ENCODE peak calls at places on chromosome 7, in five cellular contexts. X is left ventricle myocardium inferior, O is fibroblast of the aortic adventitia, J is neural progenitor cell, A is AG04449. P is an unnamed sample.

GRCh38 chr7:34453150-34453549 is 204.9 kb upstream of the NPSR1 start:
- DNase-seq in X (no peak), O (no peak), J (no peak), A (no peak), P (peak)

GRCh38 chr7:104341545-104341944 is 13.1 kb downstream of the LHFPL3 start:
- DNase-seq in X (no peak), O (no peak), J (peak), A (no peak), P (no peak)

GRCh38 chr7:97004931-97005763 is at the start of gene DLX6:
- DNase-seq in X (no peak), O (peak), J (peak), A (no peak), P (peak)

GRCh38 chr7:29989257-29989995 is at the start of gene SCRN1:
- DNase-seq in X (peak), O (peak), J (peak), A (no peak), P (peak)

GRCh38 chr7:75847707-75848106 is 31.1 kb upstream of the RHBDD2 start:
- DNase-seq in X (no peak), O (no peak), J (no peak), A (no peak), P (no peak)

GRCh38 chr7:147759327-147759943 is 831.1 kb upstream of the C7orf33 start:
- DNase-seq in X (no peak), O (no peak), J (no peak), A (no peak), P (peak)

GRCh38 chr7:133784421-133785045 is 342.6 kb upstream of the LRGUK start:
- DNase-seq in X (no peak), O (no peak), J (no peak), A (no peak), P (no peak)

GRCh38 chr7:47852330-47853245 is 95.7 kb downstream of the PKD1L1 start:
- DNase-seq in X (no peak), O (no peak), J (peak), A (no peak), P (no peak)

GRCh38 chr7:30308392-30308791 is 24.0 kb downstream of the ZNRF2 start:
- DNase-seq in X (no peak), O (no peak), J (no peak), A (no peak), P (no peak)

GRCh38 chr7:106345421-106346166 is 60.8 kb upstream of the NAMPT start:
- DNase-seq in X (no peak), O (peak), J (no peak), A (no peak), P (no peak)

GRCh38 chr7:140672382-140673062 is at the start of gene ADCK2:
- DNase-seq in X (peak), O (no peak), J (peak), A (no peak), P (peak)

GRCh38 chr7:151003572-151003971 is 12.8 kb downstream of the NOS3 start:
- DNase-seq in X (no peak), O (no peak), J (no peak), A (no peak), P (no peak)

GRCh38 chr7:19427944-19428343 is 280.9 kb downstream of the POLR1F start:
- DNase-seq in X (no peak), O (no peak), J (no peak), A (no peak), P (no peak)

GRCh38 chr7:3367271-3367670 is 66.2 kb downstream of the SDK1 start:
- DNase-seq in X (no peak), O (no peak), J (no peak), A (no peak), P (no peak)

GRCh38 chr7:2116903-2117680 is 115.7 kb downstream of the MAD1L1 start:
- DNase-seq in X (peak), O (peak), J (no peak), A (no peak), P (peak)

GRCh38 chr7:133705596-133705995 is 421.5 kb upstream of the LRGUK start:
- DNase-seq in X (no peak), O (peak), J (no peak), A (no peak), P (peak)

GRCh38 chr7:130793855-130794618 is 60.0 kb upstream of the KLF14 start:
- DNase-seq in X (no peak), O (peak), J (no peak), A (no peak), P (peak)

GRCh38 chr7:100367251-100367620 is 6.1 kb upstream of the PILRA start:
- DNase-seq in X (no peak), O (no peak), J (no peak), A (no peak), P (no peak)

GRCh38 chr7:154795437-154795836 is 207.5 kb downstream of the PAXIP1 start:
- DNase-seq in X (no peak), O (no peak), J (no peak), A (no peak), P (no peak)

GRCh38 chr7:72196176-72196575 is 216.0 kb downstream of the CALN1 start:
- DNase-seq in X (no peak), O (no peak), J (no peak), A (no peak), P (no peak)

GRCh38 chr7:24477807-24478655 is 95.2 kb upstream of the PALS2 start:
- DNase-seq in X (no peak), O (peak), J (peak), A (peak), P (peak)

GRCh38 chr7:135822396-135822795 is 73.8 kb upstream of the FAM180A start:
- DNase-seq in X (no peak), O (no peak), J (no peak), A (no peak), P (no peak)

GRCh38 chr7:21412291-21412896 is 15.5 kb upstream of the SP4 start:
- DNase-seq in X (no peak), O (no peak), J (no peak), A (no peak), P (no peak)
- TF ChIP-seq CTCF in X (no peak), O (no peak), J (no peak), A (no peak), P (no peak)

DNA sequence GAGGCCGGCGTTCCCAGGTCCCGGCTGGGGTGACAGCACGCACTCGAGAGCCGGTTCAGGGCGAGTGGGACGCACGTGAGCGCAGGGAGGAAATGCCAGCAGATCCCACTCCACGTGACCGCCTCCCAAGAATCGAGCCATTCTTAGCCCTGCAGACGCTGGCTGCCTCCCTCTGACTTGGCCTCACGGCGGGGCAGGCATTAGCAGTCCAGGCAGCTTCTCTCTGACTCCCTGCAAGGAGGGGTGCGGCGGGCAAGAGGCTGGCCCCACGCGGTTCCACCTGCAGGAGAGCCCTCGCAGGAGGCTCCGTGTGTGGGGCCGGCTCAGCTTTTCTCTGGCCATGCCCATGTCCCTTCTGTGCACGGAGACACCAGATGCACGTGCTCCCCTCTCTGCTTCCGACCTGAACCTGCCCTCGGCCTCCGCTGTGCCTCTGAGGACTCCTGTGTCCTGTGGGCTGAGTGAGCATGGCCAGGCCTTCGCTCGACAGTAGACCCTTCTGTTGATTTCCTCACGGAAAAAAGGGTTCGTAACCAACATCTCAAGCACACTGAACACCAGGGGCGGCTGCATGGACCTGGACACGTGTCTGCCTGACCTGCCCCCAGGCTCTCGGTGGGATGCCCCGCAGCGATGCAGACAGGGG is 10.2 kb downstream of the GPR146 start:
- DNase-seq in X (peak), O (no peak), J (peak), A (no peak), P (no peak)
- H3K4me3 ChIP-seq in X (peak), O (no peak), J (no peak), A (no peak), P (no peak)

DNA sequence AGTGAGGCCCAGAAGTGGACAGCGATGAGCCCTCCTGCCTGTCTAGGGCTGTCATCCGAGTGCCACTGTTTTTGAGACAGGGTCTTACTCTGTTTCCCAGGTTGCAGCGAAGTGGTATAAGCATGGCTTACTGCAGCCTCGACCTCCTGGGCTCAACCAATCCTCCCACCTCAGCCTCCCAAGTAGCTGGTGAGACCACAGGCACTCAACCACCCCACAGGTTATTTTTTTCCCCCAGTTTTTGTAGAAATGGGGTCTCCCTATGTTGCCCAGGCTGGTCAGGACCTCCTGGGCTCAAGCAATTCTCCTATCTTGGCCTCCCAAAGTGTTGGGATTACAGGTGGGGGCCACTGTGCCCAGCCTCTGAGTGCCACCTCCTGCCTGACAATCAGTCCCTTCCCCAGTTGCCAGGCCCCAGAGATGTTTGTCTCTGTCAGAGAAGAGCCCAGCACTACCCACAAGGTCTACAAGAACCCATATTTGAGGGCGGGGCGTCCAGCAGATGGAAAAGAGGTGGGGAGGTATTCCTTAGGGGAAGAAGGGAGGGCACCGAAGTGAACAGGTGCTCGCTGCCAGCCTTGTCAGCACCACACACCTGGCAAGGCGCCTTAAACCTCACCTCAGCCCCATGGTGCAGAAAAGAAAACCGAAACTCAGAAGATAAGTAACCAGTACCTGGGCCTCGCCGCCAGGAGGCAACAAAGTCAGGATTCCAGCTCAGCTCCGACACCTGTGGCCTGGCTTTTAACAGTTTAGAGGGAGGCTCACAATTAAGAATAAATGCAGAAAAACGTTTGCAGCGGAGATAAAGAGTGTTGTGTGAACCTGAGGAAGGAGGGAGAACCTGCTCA is 77.4 kb upstream of the ANLN start:
- DNase-seq in X (no peak), O (no peak), J (peak), A (no peak), P (no peak)
- TF ChIP-seq CTCF in X (no peak), O (no peak), J (peak), A (peak), P (no peak)

DNA sequence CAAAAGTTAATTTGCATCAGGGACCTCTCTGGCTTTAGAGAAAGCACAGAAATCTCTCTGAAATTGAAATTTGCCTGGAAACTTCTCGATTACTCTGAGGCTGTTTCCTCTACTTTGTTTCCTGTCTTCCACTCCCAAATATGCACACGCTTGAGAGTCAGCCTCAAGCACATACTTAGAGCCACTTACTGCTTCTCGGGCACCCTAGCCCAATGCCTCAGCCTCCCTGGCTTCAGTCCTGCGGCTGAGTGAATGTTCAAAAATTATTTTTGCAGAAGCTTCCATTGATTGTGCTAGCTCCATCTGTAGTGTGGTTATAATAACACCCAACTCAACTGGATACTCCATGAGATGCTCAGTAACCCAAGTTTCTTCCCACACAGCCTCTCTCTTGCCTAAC is 1.7 kb upstream of the GALNT17 start:
- DNase-seq in X (no peak), O (no peak), J (no peak), A (no peak), P (no peak)
- H3K4me3 ChIP-seq in X (no peak), O (no peak), J (no peak), A (no peak), P (no peak)

GRCh38 chr7:149007615-149008014 is 20.7 kb downstream of the PDIA4 start:
- DNase-seq in X (no peak), O (no peak), J (no peak), A (no peak), P (no peak)

GRCh38 chr7:149004405-149005370 is 23.6 kb downstream of the PDIA4 start:
- DNase-seq in X (no peak), O (no peak), J (no peak), A (no peak), P (no peak)

GRCh38 chr7:149007146-149007545 is 21.2 kb downstream of the PDIA4 start:
- DNase-seq in X (no peak), O (no peak), J (no peak), A (no peak), P (no peak)

GRCh38 chr7:149006345-149006725 is 22.0 kb downstream of the PDIA4 start:
- DNase-seq in X (no peak), O (no peak), J (no peak), A (no peak), P (no peak)

DNA sequence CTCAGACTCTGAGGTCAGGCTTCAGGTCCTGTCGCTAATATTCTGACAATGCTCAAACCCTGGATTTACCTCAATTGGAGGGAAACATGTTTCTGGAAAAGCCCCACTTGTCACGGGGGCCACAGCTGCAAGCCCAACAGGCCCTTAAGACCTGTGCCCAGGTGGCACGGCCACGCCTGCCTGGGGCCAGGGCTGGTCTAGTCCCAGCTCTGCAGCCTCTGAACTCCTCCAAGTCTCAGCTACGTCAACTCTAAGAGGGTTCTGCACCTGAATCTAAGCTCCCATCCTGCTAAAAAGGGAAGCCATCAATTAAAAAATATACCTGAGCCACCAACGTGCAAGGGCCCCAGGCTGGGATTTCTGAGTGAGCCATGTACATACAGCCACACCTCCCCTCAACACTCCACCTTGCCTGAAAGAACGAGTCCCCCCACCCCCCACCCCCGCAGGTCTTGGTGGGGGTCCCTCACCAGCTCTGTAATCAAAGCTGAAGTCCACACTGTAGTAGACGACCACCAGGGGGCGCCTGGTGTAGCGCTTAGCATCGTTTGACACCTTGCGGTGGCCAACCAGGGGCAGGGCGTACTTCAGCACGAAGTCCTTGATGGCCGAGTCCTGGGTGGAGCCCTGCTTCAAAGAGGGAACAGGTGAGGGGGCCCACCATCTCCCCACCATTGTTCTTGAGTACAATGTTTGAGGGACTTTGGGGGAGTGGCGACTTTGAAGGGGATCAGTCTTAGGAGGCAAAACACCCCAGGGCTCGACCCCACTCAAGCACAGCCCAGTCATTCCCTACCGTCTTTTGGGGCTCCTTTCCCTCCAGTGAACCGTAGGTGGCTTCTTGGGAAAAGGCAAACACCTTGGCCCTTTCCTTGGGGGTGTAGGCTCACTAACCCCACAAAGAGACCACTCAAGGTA is 22.6 kb downstream of the PDIA4 start:
- DNase-seq in X (peak), O (peak), J (peak), A (no peak), P (peak)
- TF ChIP-seq CTCF in X (peak), O (peak), J (peak), A (peak), P (peak)

GRCh38 chr7:522071-522937 is 2.7 kb upstream of the PDGFA start:
- DNase-seq in X (peak), O (peak), J (peak), A (no peak), P (peak)
- H3K4me3 ChIP-seq in X (peak), O (peak), J (peak), A (peak), P (peak)

P was measured in AG10803.